ENCODE peak calls at places on chromosomes 2 and 18, in seven cellular contexts. One of them, this sample, is unnamed.

GRCh38 chr2:26670171-26670570 is 22.4 kb upstream of the KCNK3 start:
- DNase-seq in prostate gland: no peak
- DNase-seq in SK-N-SH: no peak
- DNase-seq in transverse colon: no peak
- DNase-seq in HCT116: no peak
- DNase-seq in sigmoid colon: peak; percentile 38
- DNase-seq in stomach: no peak
- DNase-seq in this sample: no peak

GRCh38 chr2:182595650-182596049 is 120.4 kb upstream of the DNAJC10 start:
- DNase-seq in prostate gland: no peak
- DNase-seq in stomach: no peak
- DNase-seq in SK-N-SH: no peak
- DNase-seq in HCT116: no peak
- DNase-seq in transverse colon: no peak
- DNase-seq in sigmoid colon: no peak
- DNase-seq in this sample: no peak

GRCh38 chr18:48290162-48290926 is 118.8 kb downstream of the ZBTB7C start:
- DNase-seq in transverse colon: no peak
- DNase-seq in sigmoid colon: no peak
- DNase-seq in HCT116: no peak
- DNase-seq in prostate gland: no peak
- DNase-seq in stomach: no peak
- DNase-seq in SK-N-SH: no peak
- DNase-seq in this sample: peak; percentile 32

GRCh38 chr18:74519320-74520095 is 14.8 kb upstream of the CNDP1 start:
- DNase-seq in SK-N-SH: no peak
- DNase-seq in prostate gland: no peak
- DNase-seq in transverse colon: no peak
- DNase-seq in HCT116: no peak
- DNase-seq in stomach: peak; percentile 13
- DNase-seq in sigmoid colon: peak; percentile 59
- DNase-seq in this sample: no peak

GRCh38 chr18:78423776-78424175 is 555.8 kb upstream of the SALL3 start:
- DNase-seq in prostate gland: no peak
- DNase-seq in HCT116: no peak
- DNase-seq in sigmoid colon: no peak
- DNase-seq in SK-N-SH: no peak
- DNase-seq in transverse colon: no peak
- DNase-seq in stomach: no peak
- DNase-seq in this sample: no peak

GRCh38 chr2:158644139-158644538 is 151.0 kb upstream of the DAPL1 start:
- DNase-seq in sigmoid colon: no peak
- DNase-seq in prostate gland: no peak
- DNase-seq in HCT116: no peak
- DNase-seq in SK-N-SH: no peak
- DNase-seq in stomach: no peak
- DNase-seq in transverse colon: no peak
- DNase-seq in this sample: no peak

GRCh38 chr18:58965291-58965929 is 100.7 kb downstream of the ZNF532 start:
- DNase-seq in prostate gland: no peak
- DNase-seq in HCT116: no peak
- DNase-seq in transverse colon: no peak
- DNase-seq in sigmoid colon: no peak
- DNase-seq in SK-N-SH: no peak
- DNase-seq in stomach: no peak
- DNase-seq in this sample: no peak

GRCh38 chr2:188601391-188601790 is 309.7 kb downstream of the GULP1 start:
- DNase-seq in sigmoid colon: no peak
- DNase-seq in stomach: no peak
- DNase-seq in prostate gland: no peak
- DNase-seq in HCT116: no peak
- DNase-seq in SK-N-SH: no peak
- DNase-seq in transverse colon: no peak
- DNase-seq in this sample: no peak

GRCh38 chr2:209416913-209417312 is 6.9 kb upstream of the MAP2 start:
- DNase-seq in stomach: no peak
- DNase-seq in prostate gland: no peak
- DNase-seq in transverse colon: no peak
- DNase-seq in sigmoid colon: no peak
- DNase-seq in SK-N-SH: no peak
- DNase-seq in HCT116: no peak
- DNase-seq in this sample: no peak

GRCh38 chr2:190882831-190883582 is 2.4 kb downstream of the GLS start:
- DNase-seq in prostate gland: no peak
- DNase-seq in transverse colon: no peak
- DNase-seq in HCT116: no peak
- DNase-seq in stomach: no peak
- DNase-seq in SK-N-SH: no peak
- DNase-seq in sigmoid colon: no peak
- DNase-seq in this sample: no peak

GRCh38 chr18:48486762-48487161 is 52.1 kb upstream of the CTIF start:
- DNase-seq in transverse colon: no peak
- DNase-seq in SK-N-SH: no peak
- DNase-seq in stomach: no peak
- DNase-seq in sigmoid colon: no peak
- DNase-seq in prostate gland: no peak
- DNase-seq in HCT116: no peak
- DNase-seq in this sample: no peak

GRCh38 chr2:30777662-30778505 is 29.4 kb downstream of the CAPN13 start:
- DNase-seq in transverse colon: no peak
- DNase-seq in sigmoid colon: no peak
- DNase-seq in prostate gland: no peak
- DNase-seq in HCT116: no peak
- DNase-seq in SK-N-SH: no peak
- DNase-seq in stomach: peak; percentile 3
- DNase-seq in this sample: peak; percentile 15

GRCh38 chr2:101113441-101114267 is 37.5 kb downstream of the TBC1D8 start:
- DNase-seq in transverse colon: peak; percentile 30
- DNase-seq in HCT116: peak; percentile 51
- DNase-seq in sigmoid colon: no peak
- DNase-seq in prostate gland: peak; percentile 87
- DNase-seq in SK-N-SH: peak; percentile 56
- DNase-seq in stomach: peak; percentile 48
- DNase-seq in this sample: no peak

GRCh38 chr2:68251855-68252406 is 401 bp downstream of the PPP3R1 start:
- DNase-seq in SK-N-SH: peak; percentile 71
- DNase-seq in transverse colon: peak; percentile 29
- DNase-seq in sigmoid colon: peak; percentile 74
- DNase-seq in HCT116: no peak
- DNase-seq in stomach: peak; percentile 28
- DNase-seq in prostate gland: peak; percentile 6
- DNase-seq in this sample: peak; percentile 92

GRCh38 chr2:18987592-18988073 is 370.8 kb downstream of the OSR1 start:
- DNase-seq in HCT116: peak; percentile 44
- DNase-seq in sigmoid colon: peak; percentile 90
- DNase-seq in SK-N-SH: no peak
- DNase-seq in transverse colon: peak; percentile 45
- DNase-seq in stomach: peak; percentile 61
- DNase-seq in prostate gland: peak; percentile 79
- DNase-seq in this sample: peak; percentile 70

GRCh38 chr2:74864728-74865722 is 31.1 kb downstream of the HK2 start:
- DNase-seq in HCT116: peak; percentile 54
- DNase-seq in sigmoid colon: no peak
- DNase-seq in transverse colon: no peak
- DNase-seq in SK-N-SH: peak; percentile 46
- DNase-seq in stomach: no peak
- DNase-seq in prostate gland: no peak
- DNase-seq in this sample: no peak

GRCh38 chr2:200482194-200482593 is 27.7 kb downstream of the KCTD18 start:
- DNase-seq in HCT116: no peak
- DNase-seq in prostate gland: no peak
- DNase-seq in stomach: no peak
- DNase-seq in sigmoid colon: no peak
- DNase-seq in SK-N-SH: peak; percentile 71
- DNase-seq in transverse colon: no peak
- DNase-seq in this sample: no peak

GRCh38 chr2:16785072-16785638 is 119.5 kb upstream of the CYRIA start:
- DNase-seq in sigmoid colon: no peak
- DNase-seq in stomach: no peak
- DNase-seq in prostate gland: no peak
- DNase-seq in SK-N-SH: no peak
- DNase-seq in HCT116: no peak
- DNase-seq in transverse colon: no peak
- DNase-seq in this sample: no peak

GRCh38 chr2:225100856-225101294 is 58.6 kb upstream of the DOCK10 start:
- DNase-seq in transverse colon: no peak
- DNase-seq in prostate gland: no peak
- DNase-seq in sigmoid colon: no peak
- DNase-seq in stomach: no peak
- DNase-seq in HCT116: peak; percentile 48
- DNase-seq in SK-N-SH: no peak
- DNase-seq in this sample: no peak

GRCh38 chr2:53150146-53150545 is 617.5 kb upstream of the CHAC2 start:
- DNase-seq in HCT116: no peak
- DNase-seq in sigmoid colon: no peak
- DNase-seq in prostate gland: no peak
- DNase-seq in stomach: no peak
- DNase-seq in SK-N-SH: no peak
- DNase-seq in transverse colon: no peak
- DNase-seq in this sample: no peak

GRCh38 chr2:157587576-157587975 is 41.1 kb downstream of the ACVR1C start:
- DNase-seq in stomach: no peak
- DNase-seq in sigmoid colon: no peak
- DNase-seq in transverse colon: no peak
- DNase-seq in SK-N-SH: no peak
- DNase-seq in prostate gland: no peak
- DNase-seq in HCT116: no peak
- DNase-seq in this sample: no peak

GRCh38 chr18:44638811-44639210 is 41.9 kb upstream of the SETBP1 start:
- DNase-seq in transverse colon: no peak
- DNase-seq in stomach: no peak
- DNase-seq in prostate gland: no peak
- DNase-seq in SK-N-SH: no peak
- DNase-seq in HCT116: no peak
- DNase-seq in sigmoid colon: no peak
- DNase-seq in this sample: no peak

GRCh38 chr2:128535928-128536327 is 217.3 kb upstream of the HS6ST1 start:
- DNase-seq in prostate gland: no peak
- DNase-seq in transverse colon: no peak
- DNase-seq in sigmoid colon: no peak
- DNase-seq in SK-N-SH: no peak
- DNase-seq in stomach: no peak
- DNase-seq in HCT116: peak; percentile 54
- DNase-seq in this sample: no peak

GRCh38 chr2:44954306-44954901 is 12.9 kb downstream of the SIX3 start:
- DNase-seq in HCT116: no peak
- DNase-seq in sigmoid colon: no peak
- DNase-seq in stomach: no peak
- DNase-seq in prostate gland: no peak
- DNase-seq in transverse colon: no peak
- DNase-seq in SK-N-SH: no peak
- DNase-seq in this sample: no peak
- H3K27me3 ChIP-seq in HCT116: no peaks in the 10 kb centered on the region
- H3K27me3 ChIP-seq in sigmoid colon: peaks cover 91% of the 10 kb centered on the region
- H3K27me3 ChIP-seq in stomach: peaks cover 95% of the 10 kb centered on the region
- H3K27me3 ChIP-seq in prostate gland: peaks cover 22% of the 10 kb centered on the region
- H3K27me3 ChIP-seq in transverse colon: peaks cover 94% of the 10 kb centered on the region
- H3K27me3 ChIP-seq in SK-N-SH: no peaks in the 10 kb centered on the region
- H3K27me3 ChIP-seq in this sample: peaks cover 3% of the 10 kb centered on the region

GRCh38 chr2:113218283-113219091 is 44.7 kb downstream of the PSD4 start:
- DNase-seq in HCT116: no peak
- DNase-seq in sigmoid colon: peak; percentile 84
- DNase-seq in stomach: no peak
- DNase-seq in transverse colon: peak; percentile 83
- DNase-seq in prostate gland: no peak
- DNase-seq in SK-N-SH: no peak
- DNase-seq in this sample: peak; percentile 74

GRCh38 chr2:113216891-113217454 is 43.2 kb downstream of the PSD4 start:
- DNase-seq in sigmoid colon: no peak
- DNase-seq in stomach: no peak
- DNase-seq in SK-N-SH: no peak
- DNase-seq in HCT116: no peak
- DNase-seq in prostate gland: no peak
- DNase-seq in transverse colon: no peak
- DNase-seq in this sample: no peak

GRCh38 chr2:113219092-113219441 is 45.3 kb downstream of the PSD4 start:
- DNase-seq in sigmoid colon: no peak
- DNase-seq in SK-N-SH: no peak
- DNase-seq in stomach: no peak
- DNase-seq in HCT116: no peak
- DNase-seq in prostate gland: no peak
- DNase-seq in transverse colon: no peak
- DNase-seq in this sample: no peak

GRCh38 chr2:113216321-113216720 is 42.5 kb downstream of the PSD4 start:
- DNase-seq in prostate gland: no peak
- DNase-seq in SK-N-SH: no peak
- DNase-seq in HCT116: no peak
- DNase-seq in sigmoid colon: no peak
- DNase-seq in transverse colon: no peak
- DNase-seq in stomach: no peak
- DNase-seq in this sample: no peak

GRCh38 chr2:113217455-113218282 is 43.9 kb downstream of the PSD4 start:
- DNase-seq in transverse colon: no peak
- DNase-seq in prostate gland: no peak
- DNase-seq in stomach: no peak
- DNase-seq in sigmoid colon: peak; percentile 52
- DNase-seq in HCT116: no peak
- DNase-seq in SK-N-SH: no peak
- DNase-seq in this sample: no peak
- TF ChIP-seq POLR2AphosphoS5 in transverse colon: no peak
- TF ChIP-seq POLR2AphosphoS5 in prostate gland: no peak
- TF ChIP-seq POLR2AphosphoS5 in stomach: no peak
- TF ChIP-seq POLR2AphosphoS5 in sigmoid colon: no peak
- TF ChIP-seq POLR2AphosphoS5 in HCT116: no peak
- TF ChIP-seq POLR2AphosphoS5 in SK-N-SH: no peak
- TF ChIP-seq POLR2AphosphoS5 in this sample: no peak

DNA sequence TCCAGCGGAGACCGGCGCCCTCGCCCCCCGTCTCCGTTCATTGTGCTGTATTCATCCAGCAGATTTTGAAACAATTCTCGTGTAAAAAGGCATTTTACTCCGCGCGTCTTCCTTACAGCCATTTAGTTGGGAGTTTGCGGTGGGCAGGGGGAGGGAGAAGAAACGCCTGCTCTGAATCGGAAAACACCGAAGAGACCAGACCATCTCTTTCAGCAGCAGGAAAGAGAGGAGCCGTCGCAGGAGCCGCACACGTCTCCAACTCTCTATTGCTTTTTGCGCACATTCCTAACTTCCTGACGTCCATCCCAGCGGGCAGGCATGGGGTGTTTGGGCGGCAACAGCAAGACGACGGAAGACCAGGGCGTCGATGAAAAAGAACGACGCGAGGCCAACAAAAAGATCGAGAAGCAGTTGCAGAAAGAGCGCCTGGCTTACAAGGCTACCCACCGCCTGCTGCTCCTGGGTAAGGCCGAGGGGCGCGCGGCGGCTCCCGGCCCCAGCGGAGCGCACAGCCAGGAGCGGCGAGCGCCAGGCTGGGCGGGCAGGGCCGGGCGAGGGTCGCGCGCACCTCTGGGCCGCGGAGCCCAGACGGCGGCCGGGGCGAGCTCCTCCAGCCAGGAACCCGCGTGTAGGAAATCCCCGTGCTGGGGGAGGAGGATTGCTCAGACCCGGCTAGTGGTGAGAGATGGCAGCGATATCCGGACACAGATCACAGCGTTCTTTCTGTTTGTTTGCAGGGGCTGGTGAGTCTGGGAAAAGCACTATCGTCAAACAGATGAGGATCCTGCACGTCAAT is 63.2 kb downstream of the GNAL start:
- DNase-seq in stomach: no peak
- DNase-seq in SK-N-SH: peak; percentile 32
- DNase-seq in prostate gland: no peak
- DNase-seq in sigmoid colon: no peak
- DNase-seq in HCT116: no peak
- DNase-seq in transverse colon: no peak
- DNase-seq in this sample: no peak
- H3K27me3 ChIP-seq in stomach: peaks cover 61% of the 10 kb centered on the region
- H3K27me3 ChIP-seq in SK-N-SH: peaks cover 57% of the 10 kb centered on the region
- H3K27me3 ChIP-seq in prostate gland: no peaks in the 10 kb centered on the region
- H3K27me3 ChIP-seq in sigmoid colon: peaks cover 36% of the 10 kb centered on the region
- H3K27me3 ChIP-seq in HCT116: peaks cover under 1% of the 10 kb centered on the region
- H3K27me3 ChIP-seq in transverse colon: peaks cover 45% of the 10 kb centered on the region
- H3K27me3 ChIP-seq in this sample: no peaks in the 10 kb centered on the region

GRCh38 chr2:120291464-120292311 is 39.0 kb downstream of the RALB start:
- DNase-seq in SK-N-SH: no peak
- DNase-seq in HCT116: peak; percentile 10
- DNase-seq in stomach: no peak
- DNase-seq in transverse colon: no peak
- DNase-seq in prostate gland: peak; percentile 73
- DNase-seq in sigmoid colon: no peak
- DNase-seq in this sample: no peak
- TF ChIP-seq POLR2AphosphoS5 in SK-N-SH: peak; percentile 29
- TF ChIP-seq POLR2AphosphoS5 in HCT116: no peak
- TF ChIP-seq POLR2AphosphoS5 in stomach: no peak
- TF ChIP-seq POLR2AphosphoS5 in transverse colon: no peak
- TF ChIP-seq POLR2AphosphoS5 in prostate gland: peak; percentile 80
- TF ChIP-seq POLR2AphosphoS5 in sigmoid colon: no peak
- TF ChIP-seq POLR2AphosphoS5 in this sample: no peak

This sample was measured in upper lobe of left lung.